ENCODE peak calls at places on chromosomes 5 and 9, in four cellular contexts. L is stimulated activated CD4-positive, alpha-beta T cell treated with anti-CD3 and anti-CD28 coated beads, Interleukin-2, amount 100 ng/mL, for 48 hours; N is activated gamma-delta T cell treated with anti-CD3 and anti-CD28 coated beads, Interleukin-2, amount 50 U/mL, for 16 hours; R is H54. E is an unnamed sample.

GRCh38 chr5:140106101-140106500 is 7.8 kb upstream of the PURA start:
- DNase-seq in N (no peak), L (no peak), R (no peak), E (no peak)

GRCh38 chr9:91766301-91766700 is 183.7 kb downstream of the ROR2 start:
- DNase-seq in N (no peak), R (no peak), L (no peak), E (no peak)

GRCh38 chr5:131001507-131001906 is 163.5 kb downstream of the HINT1 start:
- DNase-seq in N (no peak), L (no peak), R (no peak), E (no peak)

GRCh38 chr5:75435101-75435500 is 76.3 kb downstream of the CERT1 start:
- DNase-seq in N (no peak), L (no peak), R (no peak), E (no peak)

GRCh38 chr9:14992025-14992424 is 81.8 kb upstream of the FREM1 start:
- DNase-seq in L (no peak), R (no peak), N (no peak), E (no peak)

GRCh38 chr5:40401965-40402364 is 277.8 kb upstream of the PTGER4 start:
- DNase-seq in N (no peak), R (no peak), L (no peak), E (no peak)

GRCh38 chr9:41229408-41230401 is 40.6 kb upstream of the ZNG1F start:
- DNase-seq in R (no peak), N (no peak), L (no peak), E (no peak)

GRCh38 chr5:52947208-52947607 is 41.9 kb upstream of the ITGA2 start:
- DNase-seq in R (no peak), N (no peak), L (no peak), E (no peak)

GRCh38 chr5:68267044-68267443 is 51.5 kb downstream of the PIK3R1 start:
- DNase-seq in N (no peak), L (no peak), R (no peak), E (no peak)

GRCh38 chr5:132483101-132483500 is 7.5 kb downstream of the IRF1 start:
- DNase-seq in L (no peak), N (no peak), R (no peak), E (no peak)

GRCh38 chr5:180343846-180344327 is 9.2 kb downstream of the GFPT2 start:
- DNase-seq in N (no peak), R (no peak), L (no peak), E (no peak)

GRCh38 chr5:176817369-176817841 is 7.0 kb downstream of the UNC5A start:
- DNase-seq in L (no peak), N (no peak), R (no peak), E (no peak)

GRCh38 chr9:128429505-128430086 is 8.9 kb downstream of the CERCAM start:
- DNase-seq in L (no peak), N (no peak), R (no peak), E (no peak)

GRCh38 chr9:115118471-115119156 is 657 bp upstream of the TNC start:
- DNase-seq in N (no peak), R (peak; percentile 92), L (no peak), E (no peak)

GRCh38 chr5:115961413-115962238 is 649 bp upstream of the LVRN start:
- DNase-seq in R (no peak), N (no peak), L (no peak), E (no peak)

GRCh38 chr5:150672237-150672883 is 11.3 kb downstream of the MYOZ3 start:
- DNase-seq in N (no peak), R (no peak), L (peak; percentile 10), E (peak; percentile 19)

GRCh38 chr9:78669591-78669990 is 372.7 kb downstream of the PSAT1 start:
- DNase-seq in N (no peak), R (no peak), L (no peak), E (no peak)

GRCh38 chr9:115164511-115164974 is 46.6 kb upstream of the TNC start:
- DNase-seq in L (no peak), R (peak; percentile 63), N (no peak), E (no peak)

GRCh38 chr5:27473300-27474053 is 435.1 kb upstream of the CDH9 start:
- DNase-seq in N (no peak), L (no peak), R (no peak), E (no peak)

GRCh38 chr9:22148876-22149637 is 140.0 kb upstream of the CDKN2B start:
- DNase-seq in R (no peak), N (no peak), L (no peak), E (no peak)

GRCh38 chr5:59519338-59519737 is 374.2 kb downstream of the PDE4D start:
- DNase-seq in R (no peak), N (no peak), L (no peak), E (no peak)

GRCh38 chr5:67178085-67178484 is 18.5 kb downstream of the CD180 start:
- DNase-seq in N (no peak), R (no peak), L (no peak), E (no peak)

GRCh38 chr5:148968311-148968710 is 94.6 kb downstream of the SH3TC2 start:
- DNase-seq in R (no peak), L (no peak), N (no peak), E (no peak)